ENCODE peak calls at places on chromosomes 2 and 18, in nine cellular contexts. Z is stimulated activated CD4-positive, alpha-beta T cell treated with anti-CD3 and anti-CD28 coated beads, Interleukin-1b, Interleukin-23, amount 100 ng/mL, for 24 hours; C is NCI-H1105; D is T-helper 22 cell; X is left colon; R is NCI-H1417; T is iris pigment epithelial cell; I is BE2C; K is EH. O is an unnamed sample.

GRCh38 chr2:44155577-44156446 is 12.9 kb upstream of the PPM1B start:
- DNase-seq in K (no peak), T (peak; percentile 31), X (no peak), I (no peak), C (no peak), Z (no peak), D (no peak), R (no peak), O (no peak)

GRCh38 chr2:26558271-26559043 is 80.5 kb upstream of the OTOF start:
- DNase-seq in R (peak; percentile 25), X (no peak), Z (no peak), K (no peak), T (no peak), I (peak; percentile 38), C (no peak), D (no peak), O (no peak)

GRCh38 chr2:10161206-10161931 is 38.8 kb downstream of the RRM2 start:
- DNase-seq in Z (no peak), R (no peak), D (no peak), C (no peak), T (peak; percentile 41), X (peak; percentile 71), I (no peak), K (peak; percentile 33), O (no peak)

GRCh38 chr18:23479829-23480505 is 23.3 kb upstream of the RMC1 start:
- DNase-seq in I (no peak), D (no peak), K (no peak), X (no peak), T (no peak), R (no peak), C (no peak), Z (no peak), O (no peak)

GRCh38 chr2:49298230-49298629 is 143.9 kb upstream of the FSHR start:
- DNase-seq in Z (no peak), D (no peak), K (no peak), C (no peak), I (no peak), R (no peak), X (no peak), T (no peak), O (no peak)

GRCh38 chr2:182916417-182916816 is 50.0 kb upstream of the FRZB start:
- DNase-seq in X (no peak), T (no peak), Z (no peak), C (no peak), I (no peak), D (no peak), K (no peak), R (no peak), O (no peak)

GRCh38 chr18:28003451-28003850 is 173.5 kb downstream of the CDH2 start:
- DNase-seq in C (no peak), K (peak; percentile 67), R (no peak), I (no peak), X (no peak), Z (no peak), D (no peak), T (peak; percentile 85), O (no peak)

GRCh38 chr2:71482055-71482454 is 28.7 kb downstream of the DYSF start:
- DNase-seq in Z (no peak), C (no peak), X (no peak), T (no peak), R (no peak), D (no peak), K (no peak), I (no peak), O (no peak)

GRCh38 chr2:50885948-50886347 is 146.0 kb downstream of the NRXN1 start:
- DNase-seq in I (no peak), K (no peak), R (no peak), Z (no peak), C (no peak), T (no peak), D (no peak), X (no peak), O (no peak)

GRCh38 chr2:15048000-15048399 is 415.5 kb downstream of the LRATD1 start:
- DNase-seq in R (no peak), D (no peak), Z (no peak), X (no peak), I (no peak), T (no peak), C (no peak), K (no peak), O (no peak)

GRCh38 chr2:144523606-144524131 is 3.8 kb upstream of the ZEB2 start:
- DNase-seq in D (no peak), I (no peak), Z (no peak), C (no peak), R (peak; percentile 39), T (no peak), K (no peak), X (no peak), O (peak; percentile 62)

GRCh38 chr2:211737282-211737681 is 801.3 kb downstream of the ERBB4 start:
- DNase-seq in X (no peak), T (peak; percentile 59), C (no peak), I (no peak), K (no peak), Z (no peak), D (no peak), R (no peak), O (no peak)

GRCh38 chr2:20015482-20016083 is 3.1 kb upstream of the MATN3 start:
- DNase-seq in I (no peak), K (peak; percentile 69), C (peak; percentile 19), T (peak; percentile 56), D (no peak), X (no peak), Z (no peak), R (peak; percentile 45), O (no peak)

GRCh38 chr2:74991977-74992376 is 33.5 kb downstream of the POLE4 start:
- DNase-seq in X (no peak), K (peak; percentile 67), I (no peak), C (no peak), R (no peak), Z (no peak), D (no peak), T (peak; percentile 73), O (no peak)

GRCh38 chr18:52907522-52907921 is 567.5 kb downstream of the DCC start:
- DNase-seq in K (no peak), T (no peak), X (no peak), D (no peak), C (no peak), Z (no peak), I (no peak), R (no peak), O (no peak)

GRCh38 chr2:127217470-127218325 is 2.4 kb downstream of the CYP27C1 start:
- DNase-seq in K (peak; percentile 80), Z (no peak), I (no peak), T (no peak), D (no peak), X (no peak), C (no peak), R (no peak), O (no peak)